ENCODE peak calls at places on chromosome 1, in six cellular contexts. R is upper lobe of right lung, A is DND-41, U is kidney, Y is colonic mucosa, P is NT2/D1. I is an unnamed sample. For H3K4me1 and H3K36me3, the result is how much of the 10 kb centered on the place peaks cover.

GRCh38 chr1:10980094-10980577 is 32.3 kb upstream of the TARDBP start:
- DNase-seq in R (peak), A (no peak), U (peak), Y (peak), P (peak), I (no peak)

GRCh38 chr1:232029297-232029696 is 402.7 kb downstream of the DISC1 start:
- DNase-seq in R (no peak), A (no peak), U (no peak), Y (no peak), P (no peak), I (no peak)

GRCh38 chr1:31570228-31570627 is 6.1 kb upstream of the TINAGL1 start:
- DNase-seq in R (peak), A (no peak), U (no peak), Y (peak), P (no peak), I (no peak)

GRCh38 chr1:203453016-203453415 is 22.6 kb upstream of the PRELP start:
- DNase-seq in R (no peak), A (no peak), U (no peak), Y (no peak), P (no peak), I (no peak)

GRCh38 chr1:208243851-208244583 is at the start of gene PLXNA2:
- DNase-seq in R (peak), A (peak), U (peak), Y (peak), P (peak), I (peak)

GRCh38 chr1:228792601-228793000 is 57.3 kb downstream of the RHOU start:
- DNase-seq in R (no peak), A (peak), U (no peak), Y (no peak), P (no peak), I (no peak)

GRCh38 chr1:29266912-29267311 is 30.6 kb downstream of the PTPRU start:
- DNase-seq in R (no peak), A (no peak), U (no peak), Y (no peak), P (no peak), I (no peak)

GRCh38 chr1:247548847-247549246 is at the start of gene GCSAML:
- DNase-seq in R (no peak), A (no peak), U (no peak), Y (no peak), P (no peak), I (no peak)

GRCh38 chr1:223864084-223864483 is 18.3 kb upstream of the TP53BP2 start:
- DNase-seq in R (no peak), A (no peak), U (no peak), Y (no peak), P (no peak), I (no peak)

GRCh38 chr1:37177230-37177864 is 143.0 kb upstream of the GRIK3 start:
- DNase-seq in R (no peak), A (peak), U (no peak), Y (peak), P (peak), I (no peak)

GRCh38 chr1:26788836-26789611 is 1.3 kb downstream of the PIGV start:
- DNase-seq in R (peak), A (peak), U (peak), Y (peak), P (peak), I (peak)

GRCh38 chr1:240151126-240151735 is 59.5 kb downstream of the FMN2 start:
- DNase-seq in R (no peak), A (no peak), U (no peak), Y (no peak), P (no peak), I (no peak)

GRCh38 chr1:107877092-107877491 is 87.9 kb downstream of the VAV3 start:
- DNase-seq in R (no peak), A (no peak), U (no peak), Y (no peak), P (no peak), I (no peak)

GRCh38 chr1:93874025-93874651 is 4.9 kb downstream of the DNTTIP2 start:
- DNase-seq in R (no peak), A (peak), U (no peak), Y (no peak), P (no peak), I (peak)

GRCh38 chr1:190679444-190679843 is 201.8 kb upstream of the BRINP3 start:
- DNase-seq in R (no peak), A (no peak), U (no peak), Y (no peak), P (no peak), I (no peak)

GRCh38 chr1:24896596-24897262 is 33.3 kb downstream of the RUNX3 start:
- DNase-seq in R (no peak), A (no peak), U (peak), Y (peak), P (no peak), I (no peak)

GRCh38 chr1:21241761-21242581 is 48.3 kb downstream of the ECE1 start:
- DNase-seq in R (no peak), A (no peak), U (no peak), Y (no peak), P (no peak), I (no peak)

GRCh38 chr1:184214128-184214527 is 162.6 kb downstream of the TSEN15 start:
- DNase-seq in R (peak), A (no peak), U (peak), Y (no peak), P (no peak), I (no peak)

GRCh38 chr1:46547481-46548383 is 3.7 kb downstream of the KNCN start:
- DNase-seq in R (no peak), A (peak), U (peak), Y (no peak), P (no peak), I (peak)

GRCh38 chr1:3533051-3534048 is 78.0 kb downstream of the MEGF6 start:
- DNase-seq in R (no peak), A (no peak), U (no peak), Y (no peak), P (no peak), I (no peak)

GRCh38 chr1:168341576-168341975 is 60.9 kb downstream of the TBX19 start:
- DNase-seq in R (no peak), A (no peak), U (no peak), Y (no peak), P (no peak), I (no peak)

GRCh38 chr1:27650527-27651175 is 15.7 kb upstream of the FGR start:
- DNase-seq in R (no peak), A (no peak), U (no peak), Y (no peak), P (no peak), I (no peak)

GRCh38 chr1:63199666-63200065 is 122.7 kb upstream of the FOXD3 start:
- DNase-seq in R (no peak), A (no peak), U (no peak), Y (no peak), P (no peak), I (no peak)

GRCh38 chr1:22158654-22159053 is 15.8 kb upstream of the WNT4 start:
- DNase-seq in R (no peak), A (no peak), U (no peak), Y (no peak), P (no peak), I (no peak)

GRCh38 chr1:169321539-169321938 is 46.1 kb downstream of the NME7 start:
- DNase-seq in R (no peak), A (no peak), U (no peak), Y (no peak), P (no peak), I (no peak)

GRCh38 chr1:7705908-7706216 is 65.2 kb upstream of the VAMP3 start:
- DNase-seq in R (no peak), A (no peak), U (no peak), Y (no peak), P (no peak), I (no peak)

GRCh38 chr1:106889054-106889453 is 167.4 kb upstream of the PRMT6 start:
- DNase-seq in R (no peak), A (no peak), U (no peak), Y (no peak), P (peak), I (no peak)

GRCh38 chr1:98962156-98962555 is 42.5 kb downstream of the PLPPR5 start:
- DNase-seq in R (no peak), A (no peak), U (no peak), Y (no peak), P (no peak), I (no peak)

GRCh38 chr1:99481391-99481996 is 164.4 kb upstream of the PALMD start:
- DNase-seq in R (no peak), A (peak), U (no peak), Y (peak), P (peak), I (peak)

GRCh38 chr1:35833424-35833823 is 25.6 kb downstream of the AGO4 start:
- DNase-seq in R (no peak), A (no peak), U (no peak), Y (no peak), P (no peak), I (no peak)

GRCh38 chr1:1425753-1426495 is 4.8 kb upstream of the ANKRD65 start:
- DNase-seq in R (peak), A (no peak), U (peak), Y (no peak), P (no peak), I (no peak)

GRCh38 chr1:6889875-6890480 is 104.7 kb downstream of the CAMTA1 start:
- DNase-seq in R (no peak), A (peak), U (no peak), Y (peak), P (peak), I (peak)

GRCh38 chr1:215636258-215636965 is 69.3 kb downstream of the KCTD3 start:
- DNase-seq in R (no peak), A (no peak), U (no peak), Y (peak), P (no peak), I (no peak)

GRCh38 chr1:34743775-34744174 is 11.1 kb upstream of the GJB5 start:
- DNase-seq in R (no peak), A (no peak), U (no peak), Y (no peak), P (no peak), I (no peak)

GRCh38 chr1:234638832-234639799 is 29.1 kb upstream of the IRF2BP2 start:
- DNase-seq in R (no peak), A (no peak), U (no peak), Y (peak), P (no peak), I (no peak)

GRCh38 chr1:33468972-33469371 is 3.5 kb upstream of the ZSCAN20 start:
- DNase-seq in R (no peak), A (no peak), U (no peak), Y (no peak), P (no peak), I (no peak)

GRCh38 chr1:187627516-187627915 is 798.8 kb downstream of the PLA2G4A start:
- DNase-seq in R (no peak), A (no peak), U (no peak), Y (no peak), P (no peak), I (no peak)

GRCh38 chr1:15730936-15731335 is 5.1 kb upstream of the SLC25A34 start:
- DNase-seq in R (no peak), A (no peak), U (no peak), Y (no peak), P (no peak), I (no peak)
- H3K4me3 ChIP-seq in R (no peak), A (no peak), U (no peak), Y (no peak), P (no peak), I (no peak)

GRCh38 chr1:61141288-61142044 is 59.1 kb downstream of the NFIA start:
- DNase-seq in R (no peak), A (no peak), U (no peak), Y (peak), P (no peak), I (no peak)

GRCh38 chr1:61140778-61141177 is 58.4 kb downstream of the NFIA start:
- DNase-seq in R (no peak), A (no peak), U (no peak), Y (no peak), P (no peak), I (no peak)

GRCh38 chr1:61140056-61140549 is 57.7 kb downstream of the NFIA start:
- DNase-seq in R (no peak), A (no peak), U (no peak), Y (no peak), P (no peak), I (no peak)

GRCh38 chr1:61138305-61138704 is 55.9 kb downstream of the NFIA start:
- DNase-seq in R (no peak), A (no peak), U (no peak), Y (no peak), P (no peak), I (no peak)

DNA sequence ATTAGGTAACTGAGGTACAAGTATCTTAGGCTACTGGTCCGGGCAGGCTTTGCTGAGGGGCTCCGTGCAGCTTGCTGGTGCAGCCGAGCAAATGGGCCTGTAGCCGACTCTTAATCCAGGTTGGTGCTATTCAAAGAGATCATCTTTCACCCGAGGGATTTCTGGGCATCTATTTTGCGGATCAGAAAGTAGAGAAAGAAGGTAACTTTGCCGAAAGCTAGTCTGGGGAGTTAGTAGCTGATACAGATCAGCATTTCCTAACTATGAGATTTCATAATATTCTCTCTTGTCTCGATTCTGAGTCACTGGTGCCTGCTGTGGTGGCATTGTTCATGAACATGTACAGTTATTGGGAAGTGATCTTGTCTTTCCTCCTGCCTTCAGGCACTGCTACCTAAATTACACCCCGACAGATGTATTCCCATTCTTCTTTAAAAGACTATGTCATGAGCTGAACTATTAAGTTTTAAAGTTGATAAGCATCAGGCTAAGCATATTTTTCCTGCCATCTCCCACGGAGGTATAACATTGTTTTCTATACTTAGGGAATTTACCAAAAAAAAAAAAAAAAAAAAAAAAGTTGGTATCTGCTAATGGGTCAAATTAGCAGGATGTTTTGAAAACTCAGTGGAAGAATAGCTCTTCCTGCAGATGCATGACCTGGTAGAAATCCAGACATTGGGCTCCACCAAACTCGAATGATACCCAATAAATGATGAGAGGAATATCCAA is 57.1 kb downstream of the NFIA start:
- DNase-seq in R (no peak), A (no peak), U (no peak), Y (no peak), P (no peak), I (no peak)
- H3K4me1 ChIP-seq in R (under half), A (under half), U (under half), Y (under half), P (under half), I (under half)

DNA sequence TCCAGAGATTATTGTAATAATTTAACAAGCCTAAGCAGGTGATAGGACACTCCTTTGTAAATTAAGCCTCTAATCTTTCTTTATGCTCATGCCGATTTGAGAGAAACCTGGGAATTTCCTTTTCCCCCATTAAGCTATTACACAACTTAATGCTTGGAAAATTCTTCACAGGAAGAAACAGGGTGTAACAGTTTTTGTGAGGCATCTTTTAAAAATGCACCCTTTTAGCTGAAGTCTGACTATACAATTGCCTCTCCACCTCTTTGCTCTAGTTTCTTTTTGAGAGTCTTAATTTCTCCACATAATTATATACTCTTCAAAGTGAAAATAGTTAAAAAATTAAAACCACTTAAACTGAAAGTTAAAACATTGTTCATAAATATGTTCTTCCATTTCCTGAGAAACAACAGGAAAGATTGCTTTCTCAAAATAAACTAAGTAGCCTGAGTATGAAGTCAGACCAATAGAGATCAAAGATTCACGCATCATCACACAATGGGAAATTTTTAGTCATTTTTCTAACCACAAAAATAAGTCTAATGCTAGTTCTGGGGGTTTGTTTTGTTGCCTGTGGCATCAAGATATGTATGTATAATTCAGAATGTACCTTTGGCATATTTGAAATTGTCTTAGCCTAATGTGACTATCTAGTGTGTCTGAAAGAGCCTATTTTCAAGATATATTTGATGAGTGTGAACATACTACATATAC is 34.7 kb downstream of the LRRC8D start:
- DNase-seq in R (no peak), A (no peak), U (no peak), Y (no peak), P (no peak), I (peak)
- H3K36me3 ChIP-seq in R (under half), A (under half), U (under half), Y (under half), P (under half), I (under half)

DNA sequence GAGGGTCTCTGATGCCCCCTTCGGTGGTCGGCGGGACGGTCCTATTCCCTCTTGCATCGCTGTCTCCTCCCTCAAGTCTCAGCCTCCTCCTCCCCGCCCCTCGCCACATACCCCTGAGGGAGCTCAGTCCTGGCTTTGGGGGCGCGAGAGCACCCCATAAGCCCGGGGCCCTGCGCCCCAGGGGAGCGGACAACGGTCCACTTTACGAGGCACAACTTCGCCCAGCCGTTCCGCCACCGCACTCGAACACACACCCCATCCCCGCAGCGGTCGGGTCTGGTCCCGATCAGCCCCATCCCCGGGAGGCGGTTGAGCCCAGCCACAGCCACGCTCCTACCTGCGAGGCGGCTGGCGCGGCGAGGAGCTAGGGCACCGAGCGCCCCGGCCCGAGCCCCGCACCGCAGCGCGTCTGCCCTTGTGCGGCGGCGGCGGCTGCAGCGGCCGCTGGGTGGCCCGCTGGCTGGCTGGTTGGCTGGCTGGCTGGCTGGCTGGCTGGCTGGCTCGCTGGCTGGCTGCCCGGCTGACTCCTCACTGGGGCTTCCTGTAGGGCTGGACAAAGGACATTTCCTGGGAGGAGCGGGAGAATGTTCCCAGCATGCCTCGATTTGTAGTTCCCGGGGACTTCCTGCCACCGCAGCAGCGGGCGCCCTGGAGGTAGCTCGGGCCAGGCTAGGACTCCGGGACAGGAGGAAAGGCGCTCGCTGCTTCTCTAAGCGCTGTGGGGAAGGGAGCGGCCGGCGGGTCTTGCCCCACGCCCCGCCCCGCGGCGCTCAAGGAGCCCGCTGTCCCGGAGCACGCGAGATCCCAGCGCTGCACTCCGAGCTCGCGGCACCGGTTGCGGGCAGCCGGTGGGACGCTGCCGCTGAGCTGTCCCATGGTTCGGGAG is at the start of gene ZNF697:
- DNase-seq in R (peak), A (no peak), U (peak), Y (peak), P (peak), I (peak)
- H3K4me3 ChIP-seq in R (peak), A (no peak), U (peak), Y (peak), P (peak), I (no peak)

GRCh38 chr1:15156807-15157380 is 3.3 kb downstream of the TMEM51 start:
- DNase-seq in R (peak), A (no peak), U (no peak), Y (no peak), P (no peak), I (no peak)
- H3K4me1 ChIP-seq in R (under half), A (under half), U (under half), Y (under half), P (under half), I (under half)